ENCODE peak calls at places on chromosomes 4 and X, in six cellular contexts. T is A549, Z is esophagus muscularis mucosa, H is neural progenitor cell, F is BJ, K is choroid plexus epithelial cell. U is an unnamed sample.

GRCh38 chr4:74794341-74794801 is at the start of gene BTC:
- DNase-seq in T (peak), Z (no peak), H (peak), F (no peak), K (peak), U (peak)

GRCh38 chrX:74523870-74524735 is 90.3 kb downstream of the RLIM start:
- DNase-seq in T (no peak), Z (no peak), H (no peak), F (no peak), K (no peak), U (no peak)

GRCh38 chr4:17688011-17688441 is 73.6 kb downstream of the MED28 start:
- DNase-seq in T (no peak), Z (no peak), H (peak), F (no peak), K (no peak), U (no peak)

GRCh38 chrX:24877854-24878650 is 137.7 kb downstream of the ARX start:
- DNase-seq in T (peak), Z (no peak), H (no peak), F (no peak), K (peak), U (no peak)

GRCh38 chr4:177583000-177583399 is 140.8 kb upstream of the AGA start:
- DNase-seq in T (no peak), Z (no peak), H (no peak), F (no peak), K (peak), U (no peak)

GRCh38 chr4:109735566-109736454 is 5.9 kb upstream of the PLA2G12A start:
- DNase-seq in T (no peak), Z (no peak), H (no peak), F (no peak), K (peak), U (peak)

GRCh38 chr4:65651031-65651430 is 19.3 kb downstream of the EPHA5 start:
- DNase-seq in T (no peak), Z (no peak), H (no peak), F (no peak), K (peak), U (no peak)

GRCh38 chr4:53646792-53647191 is 55.5 kb upstream of the LNX1 start:
- DNase-seq in T (no peak), Z (no peak), H (no peak), F (no peak), K (no peak), U (no peak)

GRCh38 chrX:83759872-83760271 is 101.1 kb upstream of the CYLC1 start:
- DNase-seq in T (peak), Z (no peak), H (peak), F (no peak), K (peak), U (no peak)

GRCh38 chr4:155964016-155964891 is 10.6 kb upstream of the CTSO start:
- DNase-seq in T (no peak), Z (no peak), H (no peak), F (no peak), K (peak), U (no peak)

GRCh38 chr4:7481227-7481626 is 46.5 kb upstream of the PSAPL1 start:
- DNase-seq in T (no peak), Z (no peak), H (no peak), F (no peak), K (no peak), U (no peak)

GRCh38 chrX:1468250-1468772 is 15.6 kb upstream of the ASMTL start:
- DNase-seq in T (peak), Z (peak), H (no peak), F (no peak), K (peak), U (no peak)

GRCh38 chrX:107571296-107571998 is 56.9 kb upstream of the PRPS1 start:
- DNase-seq in T (peak), Z (no peak), H (no peak), F (peak), K (peak), U (no peak)

GRCh38 chr4:171516694-171517093 is 296.5 kb upstream of the GALNTL6 start:
- DNase-seq in T (no peak), Z (no peak), H (no peak), F (no peak), K (no peak), U (no peak)

GRCh38 chr4:12852338-12853307 is 631.5 kb downstream of the RAB28 start:
- DNase-seq in T (peak), Z (no peak), H (peak), F (peak), K (peak), U (no peak)

GRCh38 chr4:124903995-124904722 is 191.6 kb upstream of the ANKRD50 start:
- DNase-seq in T (peak), Z (no peak), H (peak), F (peak), K (peak), U (no peak)

GRCh38 chr4:67912051-67912450 is 28.2 kb upstream of the TMPRSS11D start:
- DNase-seq in T (no peak), Z (no peak), H (no peak), F (no peak), K (no peak), U (no peak)

GRCh38 chr4:3705236-3705987 is 60.8 kb upstream of the ADRA2C start:
- DNase-seq in T (no peak), Z (no peak), H (no peak), F (no peak), K (no peak), U (no peak)

GRCh38 chrX:136528645-136529315 is 3.2 kb upstream of the VGLL1 start:
- DNase-seq in T (peak), Z (no peak), H (peak), F (no peak), K (peak), U (no peak)

GRCh38 chr4:17448689-17449088 is 63.2 kb downstream of the QDPR start:
- DNase-seq in T (no peak), Z (no peak), H (no peak), F (no peak), K (peak), U (no peak)

GRCh38 chr4:137755033-137755471 is 222.8 kb upstream of the PCDH18 start:
- DNase-seq in T (peak), Z (no peak), H (no peak), F (peak), K (peak), U (no peak)

GRCh38 chrX:23737413-23737812 is 5.7 kb downstream of the ACOT9 start:
- DNase-seq in T (no peak), Z (no peak), H (no peak), F (no peak), K (peak), U (no peak)

GRCh38 chr4:178778500-178778899 is 1336.3 kb upstream of the AGA start:
- DNase-seq in T (no peak), Z (no peak), H (no peak), F (no peak), K (no peak), U (no peak)

GRCh38 chr4:6239486-6239885 is 30.2 kb upstream of the WFS1 start:
- DNase-seq in T (no peak), Z (no peak), H (no peak), F (no peak), K (no peak), U (no peak)

GRCh38 chr4:94641702-94642560 is 115.8 kb upstream of the BMPR1B start:
- DNase-seq in T (peak), Z (no peak), H (no peak), F (no peak), K (peak), U (no peak)

GRCh38 chr4:166252487-166253402 is 379.7 kb downstream of the TLL1 start:
- DNase-seq in T (peak), Z (no peak), H (peak), F (no peak), K (peak), U (peak)

GRCh38 chr4:2785613-2786012 is 7.3 kb upstream of the SH3BP2 start:
- DNase-seq in T (no peak), Z (no peak), H (no peak), F (no peak), K (peak), U (no peak)

GRCh38 chr4:31294655-31295054 is 574.5 kb downstream of the PCDH7 start:
- DNase-seq in T (no peak), Z (no peak), H (no peak), F (no peak), K (no peak), U (no peak)

GRCh38 chr4:5611656-5612187 is 96.6 kb downstream of the EVC2 start:
- DNase-seq in T (no peak), Z (no peak), H (no peak), F (no peak), K (peak), U (no peak)

GRCh38 chrX:40368611-40369061 is 212.1 kb upstream of the ATP6AP2 start:
- DNase-seq in T (no peak), Z (no peak), H (no peak), F (no peak), K (peak), U (peak)

GRCh38 chr4:36461344-36461743 is 179.9 kb downstream of the DTHD1 start:
- DNase-seq in T (no peak), Z (no peak), H (no peak), F (no peak), K (no peak), U (no peak)

GRCh38 chrX:8890794-8891193 is 89.6 kb upstream of the FAM9A start:
- DNase-seq in T (no peak), Z (no peak), H (no peak), F (no peak), K (no peak), U (no peak)

GRCh38 chrX:118682258-118683014 is 45.0 kb upstream of the IL13RA1 start:
- DNase-seq in T (peak), Z (no peak), H (no peak), F (no peak), K (no peak), U (no peak)

GRCh38 chr4:182671749-182672148 is 245.4 kb downstream of the DCTD start:
- DNase-seq in T (no peak), Z (no peak), H (no peak), F (no peak), K (no peak), U (no peak)

GRCh38 chr4:73831569-73831968 is 4.9 kb upstream of the CXCL6 start:
- DNase-seq in T (no peak), Z (no peak), H (no peak), F (no peak), K (no peak), U (no peak)

GRCh38 chr4:77194989-77195388 is 38.0 kb downstream of the CCNG2 start:
- DNase-seq in T (no peak), Z (no peak), H (no peak), F (no peak), K (no peak), U (peak)

GRCh38 chr4:101806914-101807313 is 16.4 kb downstream of the BANK1 start:
- DNase-seq in T (peak), Z (no peak), H (no peak), F (no peak), K (peak), U (no peak)

GRCh38 chr4:121696641-121697461 is at the start of gene ANXA5:
- DNase-seq in T (peak), Z (peak), H (peak), F (no peak), K (peak), U (peak)
- TF ChIP-seq CTCF in T (peak), Z (peak), H (peak), F (peak), K (peak), U (peak)

GRCh38 chr4:89109841-89110540 is 1.3 kb upstream of the TIGD2 start:
- DNase-seq in T (no peak), Z (no peak), H (peak), F (no peak), K (peak), U (no peak)

GRCh38 chr4:89110541-89110985 is 770 bp upstream of the TIGD2 start:
- DNase-seq in T (no peak), Z (no peak), H (no peak), F (no peak), K (no peak), U (no peak)

GRCh38 chr4:89110986-89111832 is at the start of gene TIGD2:
- DNase-seq in T (peak), Z (peak), H (peak), F (peak), K (peak), U (peak)

GRCh38 chr4:89105726-89106125 is 5.6 kb upstream of the TIGD2 start:
- DNase-seq in T (no peak), Z (no peak), H (no peak), F (no peak), K (no peak), U (no peak)

GRCh38 chr4:89108068-89108467 is 3.3 kb upstream of the TIGD2 start:
- DNase-seq in T (peak), Z (no peak), H (no peak), F (no peak), K (no peak), U (no peak)
- H3K4me3 ChIP-seq in T (no peak), Z (no peak), H (no peak), F (no peak), K (no peak), U (no peak)

GRCh38 chr4:116180056-116180690 is 905.2 kb downstream of the TRAM1L1 start:
- DNase-seq in T (peak), Z (no peak), H (peak), F (no peak), K (peak), U (no peak)
- TF ChIP-seq CTCF in T (peak), Z (no peak), H (peak), F (no peak), K (peak), U (peak)

DNA sequence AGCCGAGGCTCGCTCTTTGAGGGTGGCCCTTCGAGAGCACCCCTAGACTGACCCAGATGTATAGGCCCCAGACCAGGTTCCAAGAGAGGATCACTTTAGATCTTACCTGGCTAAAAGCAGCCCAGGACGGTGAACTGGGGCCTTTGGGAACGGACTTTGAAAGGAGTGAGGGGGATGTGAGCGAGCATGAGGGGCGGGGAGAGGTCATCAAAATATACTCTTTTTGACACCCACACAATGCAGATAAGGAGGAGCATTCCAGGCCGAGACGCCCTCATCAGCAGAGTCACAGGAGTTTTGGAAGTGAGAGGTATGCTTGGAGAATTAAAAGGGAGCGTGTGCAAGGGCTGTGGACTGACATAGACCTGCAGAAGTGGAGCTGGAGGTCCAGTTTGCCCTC is 528 bp downstream of the NSDHL start:
- DNase-seq in T (no peak), Z (no peak), H (no peak), F (no peak), K (no peak), U (no peak)
- H3K4me3 ChIP-seq in T (peak), Z (peak), H (peak), F (peak), K (peak), U (peak)

U was measured in WERI-Rb-1.